ENCODE peak calls at places on chromosomes 12 and 14, in seven cellular contexts. Z, H, M, Q, I, C and Y are unnamed samples.

GRCh38 chr12:5402009-5402408 is 29.9 kb upstream of the NTF3 start:
- DNase-seq in Z (no peak), H (no peak), M (no peak), Q (no peak), I (no peak), C (no peak), Y (no peak)

GRCh38 chr12:104615048-104615561 is 158.4 kb downstream of the CHST11 start:
- DNase-seq in Z (no peak), H (no peak), M (no peak), Q (no peak), I (no peak), C (no peak), Y (peak; percentile 17)

GRCh38 chr14:30620178-30620577 is 1.9 kb upstream of the SCFD1 start:
- DNase-seq in Z (peak; percentile 70), H (no peak), M (no peak), Q (peak; percentile 35), I (peak; percentile 10), C (no peak), Y (no peak)

GRCh38 chr12:124359671-124360581 is 65.0 kb downstream of the RFLNA start:
- DNase-seq in Z (peak; percentile 49), H (no peak), M (no peak), Q (no peak), I (no peak), C (no peak), Y (peak; percentile 28)

GRCh38 chr12:2355604-2356003 is 302.8 kb downstream of the CACNA1C start:
- DNase-seq in Z (no peak), H (no peak), M (no peak), Q (no peak), I (peak; percentile 20), C (no peak), Y (no peak)

GRCh38 chr12:106914796-106915634 is 40.7 kb upstream of the TMEM263 start:
- DNase-seq in Z (no peak), H (no peak), M (no peak), Q (peak; percentile 60), I (no peak), C (no peak), Y (no peak)

GRCh38 chr12:19288603-19289244 is 150.6 kb upstream of the AEBP2 start:
- DNase-seq in Z (peak; percentile 61), H (peak; percentile 37), M (peak; percentile 22), Q (peak; percentile 33), I (peak; percentile 39), C (peak; percentile 26), Y (peak; percentile 79)

GRCh38 chr12:132559652-132560420 is 50.5 kb downstream of the LRCOL1 start:
- DNase-seq in Z (peak; percentile 73), H (peak; percentile 88), M (peak; percentile 18), Q (peak; percentile 34), I (peak; percentile 75), C (peak; percentile 83), Y (peak; percentile 79)

GRCh38 chr14:99148861-99149610 is 123.0 kb downstream of the BCL11B start:
- DNase-seq in Z (no peak), H (no peak), M (no peak), Q (no peak), I (no peak), C (no peak), Y (no peak)

GRCh38 chr14:104389326-104390220 is 190.0 kb upstream of the C14orf180 start:
- DNase-seq in Z (no peak), H (no peak), M (no peak), Q (no peak), I (peak; percentile 20), C (no peak), Y (no peak)

GRCh38 chr12:58463050-58463449 is 457.3 kb downstream of the LRIG3 start:
- DNase-seq in Z (peak; percentile 55), H (no peak), M (no peak), Q (no peak), I (no peak), C (no peak), Y (no peak)

GRCh38 chr12:52703424-52703823 is at the start of gene KRT77:
- DNase-seq in Z (no peak), H (no peak), M (no peak), Q (no peak), I (no peak), C (no peak), Y (no peak)

GRCh38 chr14:50396636-50397460 is at the start of gene CDKL1:
- DNase-seq in Z (peak; percentile 85), H (peak; percentile 86), M (no peak), Q (no peak), I (no peak), C (peak; percentile 82), Y (peak; percentile 83)

GRCh38 chr12:96981053-96981452 is 74.0 kb downstream of the NEDD1 start:
- DNase-seq in Z (peak; percentile 53), H (no peak), M (no peak), Q (no peak), I (no peak), C (peak; percentile 18), Y (no peak)

GRCh38 chr12:28308891-28309290 is 118.6 kb downstream of the CCDC91 start:
- DNase-seq in Z (no peak), H (no peak), M (no peak), Q (no peak), I (no peak), C (no peak), Y (no peak)

GRCh38 chr12:44875954-44876553 is at the start of gene NELL2:
- DNase-seq in Z (peak; percentile 40), H (peak; percentile 95), M (no peak), Q (peak; percentile 50), I (peak; percentile 24), C (peak; percentile 63), Y (peak; percentile 91)

GRCh38 chr14:64915797-64916196 is 1.5 kb downstream of the CHURC1 start:
- DNase-seq in Z (no peak), H (no peak), M (no peak), Q (no peak), I (peak; percentile 15), C (no peak), Y (no peak)

GRCh38 chr12:50397122-50397650 is 777 bp upstream of the FAM186A start:
- DNase-seq in Z (no peak), H (no peak), M (no peak), Q (no peak), I (no peak), C (no peak), Y (no peak)

GRCh38 chr14:94888108-94888507 is 118.2 kb upstream of the GSC start:
- DNase-seq in Z (no peak), H (no peak), M (no peak), Q (no peak), I (no peak), C (peak; percentile 67), Y (no peak)

GRCh38 chr14:73097421-73097820 is 38.9 kb upstream of the PSEN1 start:
- DNase-seq in Z (no peak), H (no peak), M (no peak), Q (no peak), I (no peak), C (no peak), Y (no peak)

GRCh38 chr12:95731519-95731958 is 59.0 kb downstream of the NTN4 start:
- DNase-seq in Z (no peak), H (no peak), M (no peak), Q (peak; percentile 57), I (peak; percentile 29), C (no peak), Y (no peak)

GRCh38 chr12:93390025-93390424 is 12.3 kb downstream of the NUDT4 start:
- DNase-seq in Z (no peak), H (no peak), M (no peak), Q (no peak), I (no peak), C (no peak), Y (no peak)

GRCh38 chr12:93390565-93391297 is 13.0 kb downstream of the NUDT4 start:
- DNase-seq in Z (no peak), H (no peak), M (no peak), Q (no peak), I (peak; percentile 28), C (no peak), Y (no peak)

DNA sequence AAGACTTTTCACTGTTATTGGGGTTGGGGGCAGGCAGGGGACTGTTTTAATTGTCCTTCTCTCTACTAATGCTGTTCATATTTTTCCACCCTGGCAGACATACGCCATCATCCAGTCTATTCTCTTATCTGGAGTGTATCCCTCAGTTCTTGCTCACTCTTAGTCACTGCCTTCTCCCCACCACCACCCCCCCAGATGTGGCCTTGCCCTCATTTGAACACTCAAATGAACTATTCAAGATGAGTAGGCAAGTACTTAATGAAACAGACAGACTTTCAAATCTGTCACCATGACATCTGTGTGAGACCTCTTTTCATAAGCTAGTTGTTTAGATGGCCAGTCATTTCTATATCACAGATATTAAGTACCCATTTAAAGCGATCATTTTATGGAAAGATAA is 10.1 kb downstream of the NUDT4 start:
- DNase-seq in Z (peak; percentile 60), H (no peak), M (no peak), Q (no peak), I (no peak), C (no peak), Y (no peak)
- TF ChIP-seq EZH2phosphoT487 in Z (no peak), H (no peak), M (no peak), Q (no peak), I (no peak), C (no peak), Y (no peak)

GRCh38 chr14:54497224-54497623 is 8.4 kb upstream of the GMFB start:
- DNase-seq in Z (no peak), H (no peak), M (no peak), Q (no peak), I (no peak), C (no peak), Y (no peak)

GRCh38 chr14:54490448-54490805 is 1.6 kb upstream of the GMFB start:
- DNase-seq in Z (peak; percentile 63), H (no peak), M (no peak), Q (no peak), I (no peak), C (no peak), Y (no peak)

GRCh38 chr14:54489731-54490447 is 1.1 kb upstream of the GMFB start:
- DNase-seq in Z (peak; percentile 44), H (no peak), M (no peak), Q (no peak), I (no peak), C (no peak), Y (no peak)

GRCh38 chr14:54489318-54489683 is 521 bp upstream of the GMFB start:
- DNase-seq in Z (no peak), H (no peak), M (no peak), Q (no peak), I (no peak), C (no peak), Y (no peak)

GRCh38 chr14:54493293-54493692 is 4.5 kb upstream of the GMFB start:
- DNase-seq in Z (no peak), H (peak; percentile 47), M (no peak), Q (no peak), I (peak; percentile 22), C (no peak), Y (peak; percentile 68)
- H2AFZ ChIP-seq in Z (peak overlapping the region; percentile 0), H (peak overlapping the region; percentile 51), M (peak overlapping the region; percentile 95), Q (no peak overlapping the region), I (no peak overlapping the region), C (no peak overlapping the region), Y (peak overlapping the region; percentile 93)

GRCh38 chr14:56555921-56556570 is 23.6 kb upstream of the TMEM260 start:
- DNase-seq in Z (peak; percentile 86), H (peak; percentile 55), M (peak; percentile 60), Q (peak; percentile 23), I (peak; percentile 31), C (peak; percentile 54), Y (peak; percentile 79)
- TF ChIP-seq CTCF in Z (peak; percentile 99), H (peak; percentile 83), M (peak; percentile 68), Q (peak; percentile 41), I (peak; percentile 77), C (peak; percentile 75), Y (peak; percentile 82)

DNA sequence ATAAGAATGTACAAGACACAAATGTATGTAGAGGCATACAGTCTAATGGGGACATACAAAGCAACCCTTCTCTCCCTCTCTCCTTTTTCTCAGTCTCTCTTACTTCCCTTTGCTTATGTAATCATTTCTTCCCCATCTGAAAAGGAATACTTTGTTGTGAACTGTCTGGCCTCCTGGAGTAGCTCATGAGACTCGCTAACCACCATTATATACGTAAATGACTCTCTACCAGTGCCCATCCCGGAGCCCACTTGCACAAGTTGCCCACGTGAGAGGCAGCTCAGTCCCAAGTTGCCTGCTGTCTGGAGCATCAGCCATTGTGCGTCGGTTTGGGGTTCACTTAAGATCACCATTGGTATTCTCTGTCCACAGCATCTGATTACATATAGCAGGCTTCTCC is 220.6 kb upstream of the EGLN3 start:
- DNase-seq in Z (no peak), H (no peak), M (no peak), Q (no peak), I (no peak), C (no peak), Y (no peak)
- TF ChIP-seq EZH2phosphoT487 in Z (no peak), H (no peak), M (no peak), Q (no peak), I (no peak), C (no peak), Y (no peak)